ENCODE peak calls at places on chromosome 2, in five cellular contexts. U, X, Q, G and N are unnamed samples.

GRCh38 chr2:183091954-183092345 is 13.4 kb downstream of the DUSP19 start:
- DNase-seq in X (no peak), G (no peak), U (no peak), Q (no peak), N (no peak)

GRCh38 chr2:224350703-224351102 is 51.2 kb downstream of the FAM124B start:
- DNase-seq in U (no peak), Q (no peak), G (no peak), X (no peak), N (no peak)

GRCh38 chr2:99710720-99711612 is 221.1 kb upstream of the REV1 start:
- DNase-seq in Q (no peak), G (peak; percentile 17), X (no peak), U (no peak), N (no peak)

GRCh38 chr2:7363906-7364305 is 446.7 kb downstream of the RNF144A start:
- DNase-seq in U (no peak), G (no peak), Q (no peak), X (no peak), N (no peak)

GRCh38 chr2:173124441-173124840 is 48.8 kb downstream of the MAP3K20 start:
- DNase-seq in G (peak; percentile 17), Q (peak; percentile 31), X (no peak), U (no peak), N (peak; percentile 15)

GRCh38 chr2:57720728-57721627 is 325.6 kb upstream of the VRK2 start:
- DNase-seq in X (peak; percentile 51), Q (peak; percentile 58), U (no peak), G (peak; percentile 5), N (peak; percentile 84)

GRCh38 chr2:101697794-101698418 is 399 bp downstream of the MAP4K4 start:
- DNase-seq in X (no peak), U (no peak), Q (peak; percentile 17), G (no peak), N (peak; percentile 31)

GRCh38 chr2:85813211-85813977 is 59.6 kb downstream of the ATOH8 start:
- DNase-seq in G (no peak), Q (no peak), X (no peak), U (no peak), N (no peak)

GRCh38 chr2:69483024-69483423 is 45.8 kb upstream of the NFU1 start:
- DNase-seq in Q (peak; percentile 19), X (no peak), U (no peak), G (no peak), N (no peak)

GRCh38 chr2:216139884-216140283 is 30.7 kb downstream of the XRCC5 start:
- DNase-seq in X (no peak), Q (peak; percentile 12), U (no peak), G (no peak), N (peak; percentile 39)

GRCh38 chr2:27297195-27297594 is 11.1 kb downstream of the UCN start:
- DNase-seq in G (no peak), Q (no peak), U (no peak), X (no peak), N (no peak)

GRCh38 chr2:158818511-158818910 is 23.4 kb downstream of the DAPL1 start:
- DNase-seq in Q (no peak), U (no peak), G (no peak), X (no peak), N (no peak)

GRCh38 chr2:158101384-158101926 is at the start of gene UPP2:
- DNase-seq in U (no peak), G (no peak), Q (no peak), X (no peak), N (no peak)

GRCh38 chr2:229553091-229553490 is 161.3 kb downstream of the DNER start:
- DNase-seq in U (no peak), G (no peak), X (no peak), Q (peak; percentile 83), N (no peak)

GRCh38 chr2:201618744-201619654 is 24.3 kb downstream of the TMEM237 start:
- DNase-seq in X (no peak), Q (peak; percentile 86), G (peak; percentile 67), U (peak; percentile 93), N (peak; percentile 45)

GRCh38 chr2:240985881-240986786 is 12.3 kb upstream of the SNED1 start:
- DNase-seq in X (no peak), G (no peak), Q (no peak), U (peak; percentile 79), N (no peak)

GRCh38 chr2:105882920-105883319 is 138.2 kb downstream of the NCK2 start:
- DNase-seq in X (no peak), G (no peak), U (no peak), Q (no peak), N (no peak)

GRCh38 chr2:15658911-15659310 is 67.2 kb downstream of the DDX1 start:
- DNase-seq in U (no peak), G (no peak), Q (no peak), X (no peak), N (no peak)

GRCh38 chr2:58336416-58336815 is 95.3 kb upstream of the FANCL start:
- DNase-seq in G (peak; percentile 7), Q (no peak), X (no peak), U (no peak), N (no peak)

GRCh38 chr2:43348904-43349725 is 122.7 kb upstream of the ZFP36L2 start:
- DNase-seq in Q (peak; percentile 48), X (no peak), G (no peak), U (no peak), N (no peak)

GRCh38 chr2:240856151-240856980 is 12.3 kb upstream of the AGXT start:
- DNase-seq in G (no peak), Q (no peak), U (no peak), X (no peak), N (no peak)

GRCh38 chr2:172364261-172364660 is 63.1 kb upstream of the ITGA6 start:
- DNase-seq in X (no peak), Q (no peak), G (no peak), U (no peak), N (no peak)

GRCh38 chr2:102397167-102397566 is 25.8 kb upstream of the IL18RAP start:
- DNase-seq in U (no peak), G (no peak), Q (no peak), X (no peak), N (no peak)

GRCh38 chr2:74741651-74742050 is 87.6 kb downstream of the SEMA4F start:
- DNase-seq in Q (no peak), X (no peak), G (no peak), U (no peak), N (no peak)

GRCh38 chr2:161039071-161039470 is 121.2 kb upstream of the TANK start:
- DNase-seq in X (no peak), U (no peak), Q (peak; percentile 87), G (no peak), N (no peak)

GRCh38 chr2:189149981-189150380 is 29.6 kb downstream of the COL5A2 start:
- DNase-seq in G (no peak), X (no peak), U (no peak), Q (peak; percentile 57), N (no peak)

GRCh38 chr2:8753609-8754008 is 71.8 kb downstream of the ID2 start:
- DNase-seq in G (no peak), U (no peak), X (no peak), Q (no peak), N (no peak)

GRCh38 chr2:212158081-212158480 is 380.5 kb downstream of the ERBB4 start:
- DNase-seq in U (no peak), X (no peak), G (no peak), Q (no peak), N (no peak)

GRCh38 chr2:225398372-225398771 is 1.1 kb upstream of the NYAP2 start:
- DNase-seq in Q (no peak), G (no peak), U (no peak), X (no peak), N (no peak)

GRCh38 chr2:151363709-151364108 is 6.3 kb downstream of the TNFAIP6 start:
- DNase-seq in Q (no peak), U (no peak), X (no peak), G (peak; percentile 9), N (no peak)

GRCh38 chr2:99067871-99068270 is 73.6 kb upstream of the C2orf15 start:
- DNase-seq in G (no peak), U (no peak), X (no peak), Q (no peak), N (no peak)

GRCh38 chr2:105794926-105795574 is 50.3 kb downstream of the NCK2 start:
- DNase-seq in Q (no peak), X (no peak), G (no peak), U (no peak), N (no peak)

GRCh38 chr2:85266424-85267041 is 61.3 kb downstream of the TGOLN2 start:
- DNase-seq in G (peak; percentile 73), U (peak; percentile 92), X (peak; percentile 69), Q (peak; percentile 58), N (peak; percentile 68)

GRCh38 chr2:96495983-96496382 is 9.2 kb downstream of the NEURL3 start:
- DNase-seq in Q (no peak), X (no peak), U (no peak), G (no peak), N (no peak)

GRCh38 chr2:127080941-127081769 is 25.8 kb downstream of the BIN1 start:
- DNase-seq in X (no peak), Q (peak; percentile 68), U (no peak), G (no peak), N (peak; percentile 36)

GRCh38 chr2:25473131-25473530 is 131.4 kb upstream of the DNMT3A start:
- DNase-seq in X (no peak), U (no peak), Q (no peak), G (no peak), N (no peak)

GRCh38 chr2:172094319-172095145 is 8.2 kb downstream of the DLX2 start:
- DNase-seq in G (no peak), U (peak; percentile 81), X (peak; percentile 28), Q (peak; percentile 81), N (peak; percentile 74)

GRCh38 chr2:118882693-118883336 is 35.4 kb upstream of the EN1 start:
- DNase-seq in X (peak; percentile 55), U (peak; percentile 88), Q (peak; percentile 44), G (peak; percentile 28), N (peak; percentile 74)